ENCODE peak calls at places on chromosome 21, in six cellular contexts. F, S, T, Y, O and Z are unnamed samples.

GRCh38 chr21:40936771-40937261 is 89.9 kb upstream of the DSCAM start:
- DNase-seq in F (no peak), S (no peak), T (no peak), Y (no peak), O (no peak), Z (peak)

GRCh38 chr21:41651830-41652229 is 115.0 kb downstream of the RIPK4 start:
- DNase-seq in F (peak), S (no peak), T (no peak), Y (no peak), O (no peak), Z (no peak)

GRCh38 chr21:20730421-20730820 is 267.8 kb upstream of the NCAM2 start:
- DNase-seq in F (no peak), S (no peak), T (no peak), Y (no peak), O (no peak), Z (no peak)

GRCh38 chr21:15061747-15062146 is 3.1 kb downstream of the NRIP1 start:
- DNase-seq in F (no peak), S (no peak), T (no peak), Y (no peak), O (no peak), Z (no peak)

GRCh38 chr21:43207868-43208267 is 39.1 kb downstream of the CRYAA start:
- DNase-seq in F (no peak), S (no peak), T (no peak), Y (no peak), O (no peak), Z (no peak)

GRCh38 chr21:40829308-40829707 is 17.6 kb downstream of the DSCAM start:
- DNase-seq in F (no peak), S (no peak), T (no peak), Y (no peak), O (no peak), Z (peak)

GRCh38 chr21:35587841-35588390 is 472.4 kb downstream of the SETD4 start:
- DNase-seq in F (no peak), S (no peak), T (no peak), Y (no peak), O (no peak), Z (no peak)

GRCh38 chr21:15309721-15310120 is 244.9 kb upstream of the NRIP1 start:
- DNase-seq in F (no peak), S (no peak), T (no peak), Y (no peak), O (no peak), Z (no peak)

GRCh38 chr21:36606983-36607325 is 92.0 kb upstream of the SIM2 start:
- DNase-seq in F (no peak), S (no peak), T (no peak), Y (no peak), O (no peak), Z (no peak)

GRCh38 chr21:41834252-41834925 is 44.8 kb downstream of the PRDM15 start:
- DNase-seq in F (no peak), S (no peak), T (no peak), Y (no peak), O (no peak), Z (no peak)

GRCh38 chr21:19256934-19257660 is 853.5 kb upstream of the TMPRSS15 start:
- DNase-seq in F (no peak), S (no peak), T (no peak), Y (no peak), O (no peak), Z (no peak)

GRCh38 chr21:34707876-34708325 is 39.1 kb downstream of the CLIC6 start:
- DNase-seq in F (no peak), S (no peak), T (no peak), Y (no peak), O (no peak), Z (no peak)

GRCh38 chr21:42939581-42940413 is 14.4 kb upstream of the ERVH48-1 start:
- DNase-seq in F (peak), S (peak), T (no peak), Y (no peak), O (no peak), Z (peak)

GRCh38 chr21:17848228-17848627 is 29.1 kb upstream of the C21orf91 start:
- DNase-seq in F (peak), S (peak), T (no peak), Y (no peak), O (no peak), Z (no peak)

GRCh38 chr21:42992943-42993712 is 18.8 kb downstream of the PKNOX1 start:
- DNase-seq in F (peak), S (peak), T (no peak), Y (no peak), O (no peak), Z (peak)

GRCh38 chr21:42039911-42040351 is 29.8 kb upstream of the ZBTB21 start:
- DNase-seq in F (peak), S (peak), T (no peak), Y (no peak), O (no peak), Z (peak)

GRCh38 chr21:36976882-36977651 is 10.6 kb upstream of the HLCS start:
- DNase-seq in F (peak), S (peak), T (peak), Y (no peak), O (peak), Z (peak)

GRCh38 chr21:29817450-29817849 is 122.3 kb downstream of the GRIK1 start:
- DNase-seq in F (no peak), S (no peak), T (no peak), Y (no peak), O (no peak), Z (no peak)

GRCh38 chr21:22900511-22900910 is 1902.3 kb downstream of the NCAM2 start:
- DNase-seq in F (peak), S (no peak), T (no peak), Y (no peak), O (no peak), Z (no peak)

GRCh38 chr21:42381347-42381984 is 14.4 kb downstream of the TMPRSS3 start:
- DNase-seq in F (peak), S (peak), T (peak), Y (no peak), O (no peak), Z (peak)

GRCh38 chr21:37153935-37154350 is 80.9 kb downstream of the TTC3 start:
- DNase-seq in F (peak), S (no peak), T (no peak), Y (no peak), O (no peak), Z (no peak)

GRCh38 chr21:29849735-29850176 is 90.0 kb downstream of the GRIK1 start:
- DNase-seq in F (peak), S (peak), T (peak), Y (peak), O (peak), Z (peak)

GRCh38 chr21:15126948-15127347 is 62.1 kb upstream of the NRIP1 start:
- DNase-seq in F (no peak), S (no peak), T (no peak), Y (no peak), O (no peak), Z (no peak)

GRCh38 chr21:36864974-36865373 is 101.5 kb downstream of the HLCS start:
- DNase-seq in F (no peak), S (no peak), T (no peak), Y (no peak), O (no peak), Z (no peak)

GRCh38 chr21:42223826-42224575 is 5.1 kb downstream of the ABCG1 start:
- DNase-seq in F (no peak), S (no peak), T (no peak), Y (no peak), O (no peak), Z (no peak)

GRCh38 chr21:14056771-14057191 is 154.0 kb downstream of the LIPI start:
- DNase-seq in F (no peak), S (no peak), T (peak), Y (no peak), O (no peak), Z (no peak)

GRCh38 chr21:14050121-14050520 is 160.6 kb downstream of the LIPI start:
- DNase-seq in F (no peak), S (no peak), T (no peak), Y (no peak), O (no peak), Z (no peak)

GRCh38 chr21:14058566-14058965 is 152.2 kb downstream of the LIPI start:
- DNase-seq in F (no peak), S (no peak), T (no peak), Y (no peak), O (no peak), Z (no peak)

GRCh38 chr21:14057313-14057712 is 153.4 kb downstream of the LIPI start:
- DNase-seq in F (no peak), S (no peak), T (no peak), Y (no peak), O (no peak), Z (no peak)

GRCh38 chr21:14054682-14055081 is 156.1 kb downstream of the LIPI start:
- DNase-seq in F (no peak), S (no peak), T (no peak), Y (no peak), O (no peak), Z (no peak)
- H3K18ac ChIP-seq in F (no peak), S (no peak), T (no peak), Y (no peak), O (no peak), Z (no peak)

DNA sequence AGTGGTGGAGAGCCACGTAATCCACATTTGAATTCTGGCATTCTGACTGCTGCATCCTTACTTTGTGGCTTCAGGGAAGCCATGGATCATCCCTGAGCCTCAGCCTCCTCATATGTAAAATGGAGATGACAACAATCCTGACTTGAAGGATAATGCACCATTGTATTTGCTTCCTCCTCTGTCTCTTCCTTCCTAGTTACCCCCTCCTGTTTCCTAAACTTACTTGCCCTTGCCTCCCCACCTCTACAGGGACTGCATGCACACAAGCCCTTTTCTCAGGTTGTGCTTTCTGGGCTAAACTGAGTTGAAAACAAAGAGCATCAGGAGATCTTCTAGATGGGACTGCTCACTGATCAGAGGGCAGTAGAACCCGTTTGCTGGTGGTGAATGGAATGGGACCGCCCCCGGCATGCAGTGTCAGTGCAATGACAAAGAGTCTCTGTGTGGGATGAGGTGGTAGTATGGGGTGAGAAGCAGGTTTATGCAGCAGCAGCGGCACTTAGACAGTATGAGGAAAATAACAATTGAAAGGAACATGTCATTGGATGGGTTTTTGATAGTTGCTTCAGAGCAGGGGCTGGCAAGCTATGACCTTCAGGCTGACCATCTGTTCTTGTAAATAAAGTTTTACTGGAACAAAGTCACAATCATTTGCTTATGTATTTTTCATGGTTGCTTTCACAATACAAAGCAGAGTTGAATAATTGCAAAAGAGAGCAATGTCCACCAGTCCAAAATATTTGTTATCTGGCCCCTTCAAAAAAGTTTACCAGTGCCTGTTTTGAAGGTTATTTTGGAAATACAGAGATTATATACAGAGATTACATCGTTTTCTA is 6.1 kb upstream of the ADAMTS1 start:
- DNase-seq in F (no peak), S (no peak), T (no peak), Y (no peak), O (no peak), Z (no peak)
- H2BK120ac ChIP-seq in F (peak), S (no peak), T (no peak), Y (peak), O (no peak), Z (no peak)

GRCh38 chr21:32298658-32299081 is at the start of gene MRAP:
- DNase-seq in F (no peak), S (no peak), T (no peak), Y (no peak), O (no peak), Z (no peak)
- H4K91ac ChIP-seq in F (no peak), S (no peak), T (no peak), Y (no peak), O (no peak), Z (no peak)

GRCh38 chr21:32807717-32808380 is 36.3 kb upstream of the PAXBP1 start:
- DNase-seq in F (peak), S (no peak), T (no peak), Y (no peak), O (peak), Z (no peak)

GRCh38 chr21:32813265-32813903 is 41.8 kb upstream of the PAXBP1 start:
- DNase-seq in F (no peak), S (no peak), T (peak), Y (no peak), O (peak), Z (no peak)

GRCh38 chr21:32814528-32814927 is 43.0 kb upstream of the PAXBP1 start:
- DNase-seq in F (no peak), S (no peak), T (no peak), Y (no peak), O (no peak), Z (no peak)

GRCh38 chr21:32806810-32807386 is 35.3 kb upstream of the PAXBP1 start:
- DNase-seq in F (peak), S (no peak), T (no peak), Y (no peak), O (no peak), Z (no peak)

DNA sequence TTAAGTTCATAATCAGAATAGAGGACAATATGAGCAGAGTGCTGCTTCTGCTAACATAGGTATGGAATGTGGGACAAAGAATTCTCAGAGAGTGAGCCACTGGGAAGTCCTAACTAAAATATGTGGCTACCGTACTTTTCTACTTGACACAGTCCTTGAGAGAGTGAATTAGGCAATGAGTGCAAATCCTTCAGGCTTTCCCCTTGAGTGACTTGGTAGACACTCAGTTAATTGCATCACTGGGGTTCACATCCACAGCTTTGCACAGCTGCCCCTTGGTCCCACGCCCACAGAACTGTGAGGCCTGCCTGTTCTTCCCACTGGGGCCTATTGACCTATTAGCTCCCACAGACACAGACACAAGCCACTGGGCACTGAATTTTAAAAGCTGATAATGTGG is 40.5 kb upstream of the PAXBP1 start:
- DNase-seq in F (peak), S (no peak), T (no peak), Y (no peak), O (no peak), Z (peak)
- H3K18ac ChIP-seq in F (no peak), S (no peak), T (no peak), Y (no peak), O (no peak), Z (no peak)

DNA sequence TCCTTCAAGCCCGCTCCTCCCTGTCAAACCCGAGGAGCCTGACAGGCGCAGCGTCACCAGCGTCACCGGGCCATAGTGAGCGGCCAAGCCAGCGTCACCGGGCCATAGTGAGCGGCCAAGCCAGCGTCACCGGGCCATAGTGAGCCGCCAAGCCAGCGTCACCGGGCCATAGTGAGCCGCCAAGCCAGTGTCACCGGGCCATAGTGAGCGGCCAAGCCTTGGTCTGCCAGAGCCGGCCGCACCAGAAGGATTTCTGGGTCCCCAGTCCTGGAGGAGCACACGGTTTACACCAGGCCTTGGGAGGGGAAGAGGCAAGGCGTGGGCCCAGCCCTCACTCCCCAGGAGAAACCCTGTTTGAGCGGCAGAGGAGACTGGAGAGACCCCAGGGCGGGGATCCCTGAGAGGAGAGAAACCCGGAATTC is 39.8 kb upstream of the COL18A1 start:
- DNase-seq in F (no peak), S (no peak), T (no peak), Y (no peak), O (no peak), Z (no peak)
- H2BK120ac ChIP-seq in F (peak), S (peak), T (peak), Y (no peak), O (no peak), Z (peak)

GRCh38 chr21:25565272-25566199 is 41.7 kb downstream of the MRPL39 start:
- DNase-seq in F (no peak), S (no peak), T (no peak), Y (no peak), O (no peak), Z (no peak)
- H4K91ac ChIP-seq in F (no peak), S (no peak), T (no peak), Y (no peak), O (no peak), Z (no peak)

DNA sequence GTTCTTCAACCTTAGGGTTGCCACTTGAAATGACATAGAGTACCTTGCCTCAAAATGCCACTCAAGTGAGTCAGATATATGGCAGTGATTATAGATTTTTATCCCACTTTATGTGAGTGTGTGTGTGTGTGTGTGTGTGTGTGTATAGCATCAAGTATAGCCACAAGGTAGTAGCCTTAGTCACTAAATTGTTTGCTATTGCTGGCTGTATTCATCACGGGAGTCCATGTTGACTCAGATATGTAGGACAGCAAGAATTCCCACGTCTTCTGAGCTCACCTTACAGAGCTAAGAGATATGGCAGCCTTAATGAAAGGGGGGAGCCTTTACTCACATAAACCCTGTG is 9.3 kb downstream of the ETS2 start:
- DNase-seq in F (peak), S (peak), T (no peak), Y (no peak), O (no peak), Z (no peak)
- H3K18ac ChIP-seq in F (no peak), S (no peak), T (no peak), Y (no peak), O (no peak), Z (no peak)

GRCh38 chr21:31157756-31158155 is 119.5 kb upstream of the KRTAP19-8 start:
- DNase-seq in F (no peak), S (no peak), T (no peak), Y (no peak), O (no peak), Z (peak)

GRCh38 chr21:31161157-31161556 is 122.9 kb upstream of the KRTAP19-8 start:
- DNase-seq in F (peak), S (peak), T (no peak), Y (no peak), O (no peak), Z (peak)

GRCh38 chr21:31159808-31160207 is 121.5 kb upstream of the KRTAP19-8 start:
- DNase-seq in F (no peak), S (no peak), T (no peak), Y (no peak), O (no peak), Z (no peak)

GRCh38 chr21:31156662-31157061 is 118.4 kb upstream of the KRTAP19-8 start:
- DNase-seq in F (no peak), S (peak), T (no peak), Y (no peak), O (no peak), Z (no peak)

GRCh38 chr21:31158789-31159581 is 120.7 kb upstream of the KRTAP19-8 start:
- DNase-seq in F (peak), S (peak), T (no peak), Y (no peak), O (no peak), Z (no peak)
- H2BK120ac ChIP-seq in F (no peak), S (peak), T (no peak), Y (no peak), O (no peak), Z (no peak)

DNA sequence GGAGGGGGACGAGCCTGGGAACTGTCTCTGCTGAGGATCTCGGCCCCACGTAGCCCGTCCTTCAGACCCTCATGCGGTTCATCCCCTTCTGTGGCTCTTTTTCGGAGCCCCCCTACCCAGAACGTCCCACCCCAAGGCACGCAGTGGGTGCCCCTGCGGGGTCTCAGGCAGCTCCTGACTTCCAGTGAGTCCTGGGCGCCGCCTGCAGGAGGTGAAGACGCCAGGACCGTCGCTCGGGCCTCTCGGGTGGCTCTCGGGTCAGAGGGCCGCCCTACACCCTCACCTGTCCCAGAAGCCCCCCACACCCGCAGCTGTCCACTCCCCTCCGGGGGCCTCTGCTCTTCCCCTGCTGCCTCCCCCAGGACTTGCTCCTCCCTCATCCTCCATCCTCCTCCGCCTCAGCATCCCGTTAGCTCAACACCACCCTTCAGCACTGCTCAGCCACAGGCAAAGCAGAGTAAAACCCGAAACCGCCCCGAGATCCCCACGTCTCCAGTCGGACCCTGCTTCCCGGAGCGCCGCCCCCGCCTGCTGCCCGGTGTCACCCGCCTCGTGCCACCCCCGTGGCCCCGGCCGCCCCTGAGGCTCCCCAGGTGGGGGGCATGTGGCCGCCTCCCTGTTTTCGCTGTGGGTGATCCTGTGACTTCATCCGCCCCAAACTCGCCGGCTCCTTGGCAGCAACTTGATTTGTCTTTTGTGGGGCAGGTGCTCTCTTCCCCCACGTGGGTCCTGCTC is 13.3 kb upstream of the POFUT2 start:
- DNase-seq in F (no peak), S (no peak), T (no peak), Y (no peak), O (no peak), Z (no peak)
- H4K91ac ChIP-seq in F (peak), S (peak), T (no peak), Y (no peak), O (peak), Z (peak)

DNA sequence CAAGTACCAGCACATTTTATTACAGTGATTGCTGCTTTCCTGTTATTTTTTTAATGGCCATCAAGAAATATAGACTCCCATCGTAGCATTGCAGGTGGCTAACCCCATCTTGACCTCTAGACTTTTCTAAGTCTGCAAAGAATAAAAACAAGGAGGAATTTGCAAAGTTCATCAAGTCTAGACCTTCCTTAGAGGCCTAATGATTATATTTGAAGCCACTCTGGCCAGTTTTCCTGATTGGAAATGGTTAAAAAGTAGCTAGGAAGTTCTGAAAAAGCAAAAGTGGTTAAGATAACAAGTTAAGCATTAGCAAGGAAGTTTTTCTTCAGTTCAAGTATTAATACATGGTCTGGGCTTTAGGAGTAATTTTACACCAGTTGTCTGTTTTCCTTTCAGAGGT is 16.7 kb upstream of the KCNJ15 start:
- DNase-seq in F (no peak), S (no peak), T (no peak), Y (no peak), O (no peak), Z (no peak)
- H3K18ac ChIP-seq in F (no peak), S (no peak), T (no peak), Y (no peak), O (no peak), Z (no peak)